ENCODE peak calls at places on chromosomes 11 and 22, in four cellular contexts. J is upper lobe of right lung, O is breast epithelium, B is heart left ventricle. U is an unnamed sample.
A peak's percentile ranks its signal among the peaks of the same experiment; 100 is the strongest.

GRCh38 chr11:33553486-33553885 is 147.1 kb downstream of the C11orf91 start:
- DNase-seq in J (no peak), O (no peak), B (no peak), U (no peak)

GRCh38 chr11:32838505-32839274 is 9.0 kb downstream of the PRRG4 start:
- DNase-seq in J (no peak), O (no peak), B (no peak), U (no peak)

GRCh38 chr22:45263790-45264269 is 20.9 kb upstream of the UPK3A start:
- DNase-seq in J (peak; percentile 84), O (peak; percentile 64), B (peak; percentile 72), U (no peak)

GRCh38 chr11:134377876-134378275 is 34.2 kb downstream of the B3GAT1 start:
- DNase-seq in J (no peak), O (no peak), B (no peak), U (no peak)

GRCh38 chr11:101945418-101945817 is 29.1 kb upstream of the ANGPTL5 start:
- DNase-seq in J (no peak), O (no peak), B (no peak), U (no peak)

GRCh38 chr11:20087118-20087521 is 73.2 kb downstream of the DBX1 start:
- DNase-seq in J (no peak), O (no peak), B (no peak), U (no peak)

GRCh38 chr22:30386960-30387848 is at the start of gene RNF215:
- DNase-seq in J (peak; percentile 93), O (peak; percentile 60), B (peak; percentile 89), U (no peak)

GRCh38 chr11:62146476-62147200 is 22.8 kb downstream of the INCENP start:
- DNase-seq in J (peak; percentile 42), O (no peak), B (no peak), U (no peak)

GRCh38 chr11:41950470-41951143 is 491.2 kb upstream of the LRRC4C start:
- DNase-seq in J (no peak), O (no peak), B (no peak), U (no peak)

GRCh38 chr11:11581493-11581880 is 40.3 kb downstream of the GALNT18 start:
- DNase-seq in J (no peak), O (no peak), B (no peak), U (no peak)

GRCh38 chr11:73236205-73236765 is 18.2 kb downstream of the P2RY2 start:
- DNase-seq in J (peak; percentile 53), O (no peak), B (no peak), U (no peak)

GRCh38 chr11:73359930-73360742 is 16.1 kb upstream of the RELT start:
- DNase-seq in J (no peak), O (no peak), B (no peak), U (no peak)

GRCh38 chr22:44738347-44738715 is 14.0 kb upstream of the ARHGAP8 start:
- DNase-seq in J (no peak), O (no peak), B (no peak), U (no peak)

GRCh38 chr11:16778876-16779275 is 40.4 kb downstream of the C11orf58 start:
- DNase-seq in J (peak; percentile 40), O (no peak), B (no peak), U (no peak)

GRCh38 chr11:64449381-64450167 is 90.6 kb downstream of the RPS6KA4 start:
- DNase-seq in J (peak; percentile 75), O (no peak), B (peak; percentile 52), U (no peak)

GRCh38 chr22:27476318-27476717 is 325.2 kb downstream of the MN1 start:
- DNase-seq in J (no peak), O (no peak), B (no peak), U (no peak)

GRCh38 chr11:34234086-34234740 is 123.6 kb downstream of the ABTB2 start:
- DNase-seq in J (no peak), O (peak; percentile 39), B (no peak), U (no peak)

GRCh38 chr11:116960916-116961315 is 123.5 kb upstream of the APOA1 start:
- DNase-seq in J (no peak), O (peak; percentile 72), B (no peak), U (no peak)

GRCh38 chr11:102157219-102157618 is 47.0 kb downstream of the YAP1 start:
- DNase-seq in J (no peak), O (peak; percentile 40), B (peak; percentile 68), U (no peak)

GRCh38 chr22:50261615-50262459 is at the start of gene MAPK12:
- DNase-seq in J (no peak), O (no peak), B (peak; percentile 62), U (no peak)

GRCh38 chr11:204587-205109 is 2.6 kb downstream of the BET1L start:
- DNase-seq in J (peak; percentile 55), O (peak; percentile 13), B (no peak), U (no peak)

GRCh38 chr22:24550028-24550901 is 4.7 kb downstream of the GUCD1 start:
- DNase-seq in J (no peak), O (no peak), B (no peak), U (no peak)

GRCh38 chr11:16925495-16926065 is 88.6 kb downstream of the PLEKHA7 start:
- DNase-seq in J (peak; percentile 73), O (peak; percentile 58), B (peak; percentile 58), U (no peak)

GRCh38 chr11:83073248-83073647 is 1.6 kb upstream of the RAB30 start:
- DNase-seq in J (no peak), O (no peak), B (no peak), U (no peak)

GRCh38 chr22:28146401-28147304 is 227.6 kb upstream of the PITPNB start:
- DNase-seq in J (no peak), O (no peak), B (no peak), U (no peak)

GRCh38 chr11:8386134-8386864 is 122.6 kb upstream of the LMO1 start:
- DNase-seq in J (peak; percentile 32), O (no peak), B (no peak), U (no peak)

GRCh38 chr11:8382436-8383053 is 118.9 kb upstream of the LMO1 start:
- DNase-seq in J (peak; percentile 49), O (peak; percentile 3), B (no peak), U (no peak)

GRCh38 chr11:8383227-8383626 is 119.5 kb upstream of the LMO1 start:
- DNase-seq in J (no peak), O (no peak), B (no peak), U (no peak)

GRCh38 chr11:8383627-8384026 is 119.9 kb upstream of the LMO1 start:
- DNase-seq in J (no peak), O (peak; percentile 1), B (no peak), U (no peak)

GRCh38 chr11:8384199-8384821 is 120.6 kb upstream of the LMO1 start:
- DNase-seq in J (peak; percentile 78), O (peak; percentile 15), B (no peak), U (no peak)
- TF ChIP-seq CTCF in J (no peak), O (no peak), B (no peak), U (no peak)

GRCh38 chr11:118689852-118690552 is 10.6 kb upstream of the TREH start:
- DNase-seq in J (peak; percentile 99), O (peak; percentile 95), B (peak; percentile 95), U (peak; percentile 51)

GRCh38 chr11:118689503-118689851 is 10.0 kb upstream of the TREH start:
- DNase-seq in J (no peak), O (no peak), B (peak; percentile 24), U (no peak)

GRCh38 chr11:118688851-118689502 is 9.5 kb upstream of the TREH start:
- DNase-seq in J (peak; percentile 67), O (no peak), B (no peak), U (no peak)

GRCh38 chr11:118691926-118692830 is 12.7 kb upstream of the TREH start:
- DNase-seq in J (peak; percentile 56), O (peak; percentile 79), B (no peak), U (no peak)

DNA sequence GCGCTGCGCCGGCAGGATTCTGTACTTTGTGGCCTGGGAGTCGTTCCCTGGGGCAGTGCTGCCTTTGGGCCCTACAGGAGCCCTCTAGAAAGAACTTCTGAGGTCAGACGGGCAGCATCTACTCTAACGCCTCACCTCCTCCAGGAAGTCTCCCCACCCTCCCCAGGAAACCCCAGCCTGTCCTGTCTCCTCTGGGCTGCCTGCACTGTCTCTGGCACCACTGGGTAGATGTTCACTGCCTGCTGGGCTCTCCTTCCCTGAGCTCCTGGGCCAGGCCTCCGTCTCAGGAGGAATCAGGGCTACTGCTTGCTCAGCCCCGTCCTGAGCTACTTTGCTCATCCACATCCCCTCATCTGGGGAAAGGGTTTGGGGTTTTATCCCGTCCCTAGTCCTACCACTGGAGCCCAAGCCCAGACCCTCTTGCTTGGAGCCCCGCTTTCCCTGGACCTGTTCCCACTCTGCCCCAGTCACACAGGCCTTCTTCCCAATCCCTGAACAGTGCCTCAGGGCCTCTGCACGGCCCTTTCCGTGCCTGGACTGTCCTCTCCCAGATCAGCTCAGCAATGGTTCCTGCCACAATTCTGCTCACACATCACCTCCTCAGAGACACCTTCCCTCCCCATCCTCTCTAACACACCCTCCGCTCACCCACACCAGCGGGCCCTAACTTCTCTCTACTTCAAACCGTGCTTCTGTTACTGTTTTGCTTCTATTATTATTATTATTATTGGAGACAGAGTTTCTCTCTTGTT is 11.3 kb upstream of the TREH start:
- DNase-seq in J (peak; percentile 56), O (no peak), B (no peak), U (no peak)
- H3K4me3 ChIP-seq in J (peak overlapping the region; percentile 42), O (no peak overlapping the region), B (peak overlapping the region; percentile 44), U (peak overlapping the region; percentile 74)

GRCh38 chr11:60870733-60871377 is 3.5 kb downstream of the ZP1 start:
- DNase-seq in J (no peak), O (no peak), B (no peak), U (no peak)
- H3K27ac ChIP-seq in J (no peak overlapping the region), O (no peak overlapping the region), B (peak overlapping the region; percentile 10), U (no peak overlapping the region)

DNA sequence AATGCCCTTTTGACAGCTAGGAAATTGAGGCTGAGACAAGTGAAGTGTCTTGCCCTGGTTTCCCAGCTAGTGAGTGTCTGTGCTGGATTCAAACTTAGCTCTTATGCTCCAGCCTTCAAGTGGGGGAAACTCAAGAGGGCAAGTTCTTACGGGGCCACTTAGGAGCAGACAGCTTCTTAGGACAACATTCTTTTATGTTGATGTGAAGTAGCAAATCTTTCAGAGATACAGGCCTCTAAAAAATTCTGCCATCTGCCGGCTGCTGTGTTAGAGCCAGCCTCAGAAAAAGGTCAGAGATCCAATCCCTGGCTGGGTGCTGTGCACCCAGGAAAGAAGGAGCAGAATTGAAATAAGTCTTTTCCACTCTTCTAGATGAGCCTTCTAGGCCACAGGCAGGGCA is 26.6 kb downstream of the TIMP3 start:
- DNase-seq in J (no peak), O (no peak), B (no peak), U (no peak)
- TF ChIP-seq CTCF in J (peak; percentile 23), O (no peak), B (no peak), U (no peak)

GRCh38 chr11:3042496-3043314 is 14.5 kb downstream of the CARS1 start:
- DNase-seq in J (no peak), O (no peak), B (no peak), U (no peak)
- H3K4me3 ChIP-seq in J (no peak overlapping the region), O (no peak overlapping the region), B (no peak overlapping the region), U (no peak overlapping the region)